ENCODE peak calls at places on chromosomes 16 and 17, in nine cellular contexts. G, W, B, T, C, F, L, P and K are unnamed samples.
A peak's percentile ranks its signal among the peaks of the same experiment; 100 is the strongest.

GRCh38 chr17:9645858-9646555 is 690 bp downstream of the USP43 start:
- DNase-seq in F (no peak), P (no peak), L (peak; percentile 67), T (peak; percentile 6), B (peak; percentile 30), W (peak; percentile 66), G (no peak), C (peak; percentile 36), K (peak; percentile 86)

GRCh38 chr17:40341808-40342574 is 22.5 kb downstream of the GJD3 start:
- DNase-seq in L (peak; percentile 100), P (no peak), B (no peak), W (no peak), G (no peak), F (peak; percentile 69), T (peak; percentile 41), C (peak; percentile 70), K (no peak)

GRCh38 chr16:30659507-30660423 is 1.5 kb downstream of the FBRS start:
- DNase-seq in C (peak; percentile 8), B (no peak), W (no peak), L (peak; percentile 67), P (no peak), T (no peak), G (no peak), F (no peak), K (no peak)

GRCh38 chr17:63698886-63699637 is 863 bp downstream of the LIMD2 start:
- DNase-seq in F (no peak), L (no peak), P (no peak), T (no peak), C (peak; percentile 61), W (no peak), G (no peak), B (peak; percentile 32), K (no peak)

GRCh38 chr17:74325743-74326379 is at the start of gene KIF19:
- DNase-seq in T (no peak), G (no peak), C (no peak), F (no peak), L (no peak), W (no peak), B (peak; percentile 44), P (no peak), K (no peak)

GRCh38 chr16:28609631-28610594 is at the start of gene SULT1A1:
- DNase-seq in G (no peak), F (no peak), B (no peak), P (no peak), T (no peak), W (peak; percentile 23), L (peak; percentile 43), C (no peak), K (no peak)

GRCh38 chr17:40556198-40556661 is 9.0 kb downstream of the CCR7 start:
- DNase-seq in T (no peak), L (no peak), F (no peak), P (no peak), C (no peak), G (no peak), W (no peak), B (no peak), K (no peak)

GRCh38 chr16:2976201-2976600 is 4.0 kb downstream of the PKMYT1 start:
- DNase-seq in F (no peak), T (no peak), P (no peak), C (no peak), B (no peak), L (no peak), G (no peak), W (no peak), K (no peak)

GRCh38 chr17:82493517-82493840 is 26.1 kb upstream of the FOXK2 start:
- DNase-seq in C (no peak), B (no peak), P (no peak), G (no peak), W (no peak), L (no peak), F (no peak), T (no peak), K (no peak)

GRCh38 chr16:30875881-30876791 is 17.7 kb downstream of the BCL7C start:
- DNase-seq in B (peak; percentile 23), C (no peak), P (no peak), F (no peak), T (peak; percentile 9), G (no peak), L (no peak), W (no peak), K (no peak)

GRCh38 chr17:41932821-41933389 is 2.5 kb downstream of the ODAD4 start:
- DNase-seq in G (no peak), B (no peak), P (no peak), F (no peak), L (no peak), T (no peak), C (no peak), W (no peak), K (no peak)

GRCh38 chr17:41928693-41929251 is 1.6 kb upstream of the ODAD4 start:
- DNase-seq in F (no peak), W (no peak), P (no peak), B (no peak), C (no peak), G (no peak), L (no peak), T (no peak), K (no peak)

GRCh38 chr17:41935641-41936040 is 5.2 kb downstream of the ODAD4 start:
- DNase-seq in C (no peak), T (no peak), F (no peak), G (no peak), W (no peak), L (no peak), B (no peak), P (no peak), K (no peak)

GRCh38 chr17:41925991-41926590 is 4.3 kb upstream of the ODAD4 start:
- DNase-seq in T (no peak), G (no peak), L (no peak), C (no peak), B (no peak), F (no peak), W (peak; percentile 25), P (no peak), K (no peak)

GRCh38 chr17:41930009-41930832 is at the start of gene ODAD4:
- DNase-seq in T (peak; percentile 98), B (peak; percentile 91), L (peak; percentile 99), W (peak; percentile 96), F (peak; percentile 93), C (peak; percentile 97), P (peak; percentile 89), G (peak; percentile 96), K (peak; percentile 99)
- TF ChIP-seq CTCF in T (peak; percentile 52), B (peak; percentile 62), L (no peak), W (peak; percentile 19), F (peak; percentile 80), C (peak; percentile 53), P (no peak), G (peak; percentile 33), K (peak; percentile 52)

GRCh38 chr17:29115906-29116651 is 64.1 kb downstream of the MYO18A start:
- DNase-seq in W (peak; percentile 49), G (no peak), C (peak; percentile 44), P (no peak), L (peak; percentile 47), B (peak; percentile 29), T (peak; percentile 61), F (no peak), K (no peak)

GRCh38 chr17:29115435-29115834 is 64.8 kb downstream of the MYO18A start:
- DNase-seq in C (no peak), B (no peak), W (no peak), L (no peak), P (no peak), T (no peak), G (no peak), F (no peak), K (no peak)

GRCh38 chr17:29119265-29119664 is 60.9 kb downstream of the MYO18A start:
- DNase-seq in T (no peak), L (no peak), P (no peak), W (no peak), G (no peak), B (no peak), C (no peak), F (no peak), K (no peak)

GRCh38 chr17:29116652-29117439 is 63.4 kb downstream of the MYO18A start:
- DNase-seq in P (peak; percentile 88), C (peak; percentile 66), G (no peak), L (peak; percentile 84), T (peak; percentile 67), W (peak; percentile 68), F (peak; percentile 74), B (peak; percentile 80), K (peak; percentile 90)

GRCh38 chr17:29117440-29117753 is 62.8 kb downstream of the MYO18A start:
- DNase-seq in F (no peak), C (no peak), P (no peak), L (no peak), W (no peak), B (no peak), T (no peak), G (no peak), K (no peak)
- TF ChIP-seq CTCF in F (no peak), C (no peak), P (no peak), L (no peak), W (no peak), B (peak; percentile 41), T (no peak), G (no peak), K (peak; percentile 14)

DNA sequence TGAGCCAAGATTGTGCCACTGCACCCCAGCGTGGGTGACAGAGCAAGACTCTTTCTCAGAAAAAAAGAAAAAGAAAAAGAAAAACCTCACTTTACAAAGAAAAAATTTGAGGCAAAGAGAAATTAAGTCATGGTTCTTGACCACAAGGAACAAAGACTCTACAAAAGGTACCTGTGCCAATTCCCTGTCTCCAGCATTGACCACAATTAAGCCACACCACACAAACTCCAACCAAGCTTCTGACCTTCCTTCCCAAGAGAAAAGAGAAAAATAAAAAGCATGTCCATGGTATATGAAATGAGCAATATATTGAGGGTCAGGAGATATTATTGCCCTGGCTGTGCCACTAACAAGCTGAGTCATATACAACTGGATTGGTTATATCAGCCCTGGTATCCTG is 146.3 kb upstream of the NOG start:
- DNase-seq in G (no peak), B (no peak), L (no peak), W (no peak), F (no peak), P (no peak), T (no peak), C (peak; percentile 14), K (no peak)
- TF ChIP-seq CTCF in G (no peak), B (no peak), L (no peak), W (no peak), F (no peak), P (no peak), T (no peak), C (no peak), K (no peak)

GRCh38 chr17:76473541-76473985 is 6.2 kb downstream of the AANAT start:
- DNase-seq in W (no peak), F (no peak), P (no peak), L (no peak), C (no peak), G (no peak), T (no peak), B (peak; percentile 36), K (peak; percentile 84)
- TF ChIP-seq CTCF in W (no peak), F (no peak), P (no peak), L (peak; percentile 32), C (peak; percentile 44), G (no peak), T (peak; percentile 29), B (peak; percentile 47), K (peak; percentile 42)